ENCODE peak calls at places on chromosome 7, in seven cellular contexts. F is upper lobe of left lung, C is psoas muscle, N is BJ, A is BE2C, Y is AG10803, L is SJSA1. D is an unnamed sample.

GRCh38 chr7:35761882-35762720 is 38.8 kb upstream of the SEPTIN7 start:
- DNase-seq in A (no peak), C (no peak), N (no peak), F (no peak), Y (peak), L (no peak), D (no peak)

GRCh38 chr7:103865442-103865841 is 124.0 kb downstream of the RELN start:
- DNase-seq in A (no peak), C (no peak), F (no peak), Y (no peak), L (no peak), N (no peak), D (no peak)

GRCh38 chr7:57413529-57414398 is 36.2 kb upstream of the ZNF716 start:
- DNase-seq in F (no peak), Y (no peak), C (no peak), N (no peak), L (no peak), A (no peak), D (no peak)

GRCh38 chr7:99109108-99110051 is 34.5 kb downstream of the SMURF1 start:
- DNase-seq in C (peak), Y (peak), L (peak), F (no peak), A (peak), N (no peak), D (peak)

GRCh38 chr7:83648464-83649241 is at the start of gene SEMA3E:
- DNase-seq in L (no peak), A (peak), N (no peak), C (no peak), F (peak), Y (peak), D (no peak)

GRCh38 chr7:114375914-114376313 is 38.7 kb upstream of the FOXP2 start:
- DNase-seq in L (no peak), F (no peak), C (no peak), Y (no peak), N (no peak), A (no peak), D (no peak)

GRCh38 chr7:4694653-4695335 is 12.7 kb downstream of the FOXK1 start:
- DNase-seq in C (peak), Y (peak), L (no peak), A (no peak), N (no peak), F (no peak), D (no peak)

GRCh38 chr7:29457141-29457561 is 106.5 kb upstream of the PRR15 start:
- DNase-seq in Y (peak), C (no peak), L (peak), N (no peak), A (no peak), F (no peak), D (no peak)

GRCh38 chr7:95794917-95795515 is 22.7 kb downstream of the DYNC1I1 start:
- DNase-seq in C (no peak), N (no peak), L (peak), A (peak), Y (peak), F (no peak), D (peak)

GRCh38 chr7:35736725-35737124 is 41.8 kb upstream of the HERPUD2 start:
- DNase-seq in F (no peak), Y (peak), L (no peak), A (no peak), C (no peak), N (no peak), D (no peak)

GRCh38 chr7:65731562-65732035 is 141.3 kb upstream of the VKORC1L1 start:
- DNase-seq in L (no peak), A (peak), F (peak), N (no peak), C (no peak), Y (peak), D (no peak)
- H3K4me3 ChIP-seq in L (no peak), A (peak), F (no peak), N (peak), C (no peak), Y (peak), D (no peak)

DNA sequence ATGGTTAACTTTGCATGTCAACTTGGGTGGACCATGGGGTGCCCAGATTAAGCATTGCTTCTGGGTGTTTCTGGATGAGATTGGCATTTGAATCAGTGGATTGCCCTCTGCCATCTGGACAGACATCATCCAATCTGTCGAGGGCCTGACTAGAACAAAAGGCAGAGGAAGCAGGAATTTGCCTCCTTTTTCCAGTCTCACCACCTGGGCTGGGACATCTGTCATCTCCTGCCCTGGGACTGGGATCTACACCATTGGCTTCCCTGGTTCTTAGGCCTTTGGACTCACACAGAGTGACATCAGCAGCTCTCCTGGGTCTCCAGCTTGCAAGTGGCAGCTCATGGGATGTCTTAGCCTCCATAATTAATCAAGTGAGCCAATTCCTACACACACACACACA is 10.3 kb downstream of the SLC13A4 start:
- DNase-seq in N (no peak), A (no peak), L (no peak), C (no peak), F (no peak), Y (no peak), D (no peak)
- H3K4me3 ChIP-seq in N (no peak), A (no peak), L (no peak), C (no peak), F (no peak), Y (no peak), D (no peak)

GRCh38 chr7:106346678-106347217 is 62.0 kb upstream of the NAMPT start:
- DNase-seq in A (no peak), F (peak), Y (peak), C (no peak), N (peak), L (peak), D (peak)

GRCh38 chr7:106344206-106344605 is 59.4 kb upstream of the NAMPT start:
- DNase-seq in N (no peak), L (no peak), C (no peak), F (no peak), Y (no peak), A (no peak), D (no peak)

GRCh38 chr7:106344861-106345260 is 60.1 kb upstream of the NAMPT start:
- DNase-seq in L (peak), Y (peak), C (no peak), N (no peak), F (no peak), A (no peak), D (no peak)

GRCh38 chr7:106346167-106346677 is 61.4 kb upstream of the NAMPT start:
- DNase-seq in Y (no peak), F (no peak), L (peak), C (no peak), A (no peak), N (no peak), D (no peak)

GRCh38 chr7:106345421-106346166 is 60.8 kb upstream of the NAMPT start:
- DNase-seq in C (no peak), Y (no peak), A (no peak), N (no peak), L (peak), F (no peak), D (no peak)
- H3K4me3 ChIP-seq in C (no peak), Y (no peak), A (no peak), N (no peak), L (no peak), F (no peak), D (no peak)

GRCh38 chr7:101015626-101016025 is 4.3 kb upstream of the MUC17 start:
- DNase-seq in F (no peak), N (no peak), A (no peak), C (no peak), L (no peak), Y (no peak), D (no peak)
- H3K4me3 ChIP-seq in F (no peak), N (no peak), A (no peak), C (no peak), L (no peak), Y (no peak), D (no peak)

GRCh38 chr7:87475359-87476178 is at the start of gene ABCB4:
- DNase-seq in F (no peak), A (peak), C (peak), N (no peak), L (peak), Y (no peak), D (no peak)

GRCh38 chr7:87474533-87475358 is 734 bp downstream of the ABCB4 start:
- DNase-seq in L (peak), A (no peak), Y (peak), C (no peak), N (peak), F (no peak), D (no peak)

GRCh38 chr7:87476179-87476557 is 688 bp upstream of the ABCB4 start:
- DNase-seq in N (no peak), Y (no peak), L (no peak), C (no peak), A (no peak), F (no peak), D (no peak)

GRCh38 chr7:87473192-87473591 is 2.3 kb downstream of the ABCB4 start:
- DNase-seq in F (no peak), L (no peak), C (no peak), Y (no peak), A (no peak), N (no peak), D (no peak)

GRCh38 chr7:87474046-87474445 is 1.4 kb downstream of the ABCB4 start:
- DNase-seq in L (peak), A (no peak), Y (peak), C (no peak), F (no peak), N (peak), D (no peak)
- H3K4me3 ChIP-seq in L (peak), A (no peak), Y (no peak), C (peak), F (no peak), N (no peak), D (no peak)

GRCh38 chr7:2271273-2272026 is 29.4 kb downstream of the NUDT1 start:
- DNase-seq in L (no peak), N (no peak), Y (no peak), A (no peak), F (no peak), C (no peak), D (no peak)
- H3K4me3 ChIP-seq in L (no peak), N (no peak), Y (no peak), A (no peak), F (no peak), C (no peak), D (no peak)

GRCh38 chr7:131231381-131232220 is 96.1 kb upstream of the MKLN1 start:
- DNase-seq in F (peak), C (no peak), N (no peak), Y (peak), L (no peak), A (no peak), D (peak)
- H3K4me3 ChIP-seq in F (no peak), C (no peak), N (no peak), Y (no peak), L (no peak), A (no peak), D (peak)

GRCh38 chr7:3259711-3260424 is 41.2 kb upstream of the SDK1 start:
- DNase-seq in N (no peak), F (no peak), C (no peak), Y (no peak), A (no peak), L (peak), D (no peak)
- H3K4me3 ChIP-seq in N (peak), F (no peak), C (peak), Y (peak), A (no peak), L (peak), D (no peak)

DNA sequence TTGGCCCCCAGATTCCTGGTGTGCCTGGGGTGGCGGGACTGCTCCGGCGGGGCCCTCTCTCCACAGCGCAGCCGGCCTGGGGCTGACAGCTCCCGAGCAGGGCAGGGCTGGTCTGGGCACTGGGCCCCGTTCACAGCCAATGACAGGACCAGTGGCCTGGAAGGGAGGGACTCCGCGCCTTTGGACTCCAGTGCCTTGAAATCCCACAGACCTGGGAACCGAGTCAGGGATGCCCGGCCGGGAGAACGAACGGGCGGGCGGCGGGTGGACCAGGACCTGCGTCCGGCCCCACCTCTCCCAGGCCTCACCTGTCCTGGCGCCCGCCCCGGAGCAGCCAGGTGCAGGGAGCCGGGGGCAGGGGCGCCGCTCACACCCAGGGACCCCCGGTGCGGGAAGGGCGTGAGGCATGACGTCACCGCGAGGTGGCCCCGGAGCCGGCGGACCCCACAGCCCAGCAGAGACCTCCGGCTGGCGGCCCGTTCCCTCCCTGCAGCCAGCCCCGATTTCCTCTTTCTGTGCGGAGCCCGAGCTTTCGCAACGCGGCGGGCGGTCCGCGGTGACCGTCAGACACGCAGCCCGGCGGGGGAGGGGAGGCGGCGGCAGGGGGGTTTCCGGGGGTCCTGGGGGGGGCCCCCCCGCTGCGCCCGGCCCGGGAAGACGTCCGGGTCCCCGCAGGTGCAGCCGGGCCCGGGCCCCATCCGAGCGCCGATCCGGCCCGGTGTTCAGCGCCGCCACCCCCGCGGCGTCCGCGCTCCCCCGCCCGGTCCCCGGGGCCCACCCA is 743 bp downstream of the ADAP1 start:
- DNase-seq in A (peak), N (no peak), F (peak), C (peak), L (peak), Y (peak), D (no peak)
- H3K4me3 ChIP-seq in A (peak), N (peak), F (peak), C (peak), L (no peak), Y (peak), D (no peak)

D was measured in Jurkat, Clone E6-1.